ENCODE peak calls at places on chromosomes 12 and 14, in four cellular contexts. E, G, I and U are unnamed samples.

GRCh38 chr12:112252184-112252583 is 126.8 kb downstream of the TRAFD1 start:
- DNase-seq in G (no peak), E (no peak), I (no peak), U (no peak)

GRCh38 chr12:67843257-67843656 is 146.0 kb upstream of the IFNG-AS1 start:
- DNase-seq in I (no peak), G (no peak), E (no peak), U (no peak)

GRCh38 chr12:20628388-20628787 is 66.7 kb upstream of the SLCO1C1 start:
- DNase-seq in E (peak), I (no peak), G (no peak), U (no peak)

GRCh38 chr12:5554711-5555110 is 122.8 kb downstream of the NTF3 start:
- DNase-seq in I (no peak), G (no peak), E (no peak), U (no peak)

GRCh38 chr12:112843272-112843671 is 51.7 kb downstream of the RPH3A start:
- DNase-seq in I (no peak), E (no peak), G (no peak), U (no peak)

GRCh38 chr12:119412811-119413794 is 78.6 kb downstream of the CCDC60 start:
- DNase-seq in E (peak), I (peak), G (peak), U (peak)

GRCh38 chr14:45068396-45068795 is 15.5 kb upstream of the PRPF39 start:
- DNase-seq in I (no peak), G (no peak), E (no peak), U (no peak)

GRCh38 chr14:23101986-23102625 is 2.7 kb downstream of the CIROP start:
- DNase-seq in I (no peak), G (no peak), E (no peak), U (no peak)

GRCh38 chr12:29148958-29149690 is at the start of gene FAR2:
- DNase-seq in I (no peak), E (no peak), G (peak), U (peak)

GRCh38 chr12:116087962-116088361 is 189.5 kb downstream of the MED13L start:
- DNase-seq in G (no peak), I (no peak), E (peak), U (no peak)

GRCh38 chr14:55721353-55721752 is 141.3 kb downstream of the KTN1 start:
- DNase-seq in I (peak), E (no peak), G (no peak), U (no peak)

GRCh38 chr14:94367896-94368590 is 20.4 kb downstream of the SERPINA1 start:
- DNase-seq in E (no peak), I (no peak), G (no peak), U (no peak)

GRCh38 chr12:60834372-60834771 is 1238.5 kb downstream of the SLC16A7 start:
- DNase-seq in E (no peak), I (no peak), G (no peak), U (no peak)

GRCh38 chr14:81314443-81315175 is 85.5 kb downstream of the STON2 start:
- DNase-seq in G (no peak), I (no peak), E (no peak), U (no peak)

GRCh38 chr14:22249775-22250174 is 339.2 kb downstream of the DAD1 start:
- DNase-seq in G (no peak), E (no peak), I (no peak), U (no peak)

GRCh38 chr14:51638071-51638944 is 13.4 kb upstream of the FRMD6 start:
- DNase-seq in E (peak), I (no peak), G (no peak), U (peak)

GRCh38 chr12:128810182-128811127 is 13.3 kb downstream of the SLC15A4 start:
- DNase-seq in E (no peak), G (no peak), I (no peak), U (no peak)

GRCh38 chr12:90652280-90652679 is 302.7 kb downstream of the CCER1 start:
- DNase-seq in E (no peak), I (no peak), G (no peak), U (no peak)

GRCh38 chr12:45327823-45328383 is 112.0 kb downstream of the ANO6 start:
- DNase-seq in E (no peak), I (no peak), G (no peak), U (no peak)

GRCh38 chr12:51475543-51475942 is 50.9 kb downstream of the SLC4A8 start:
- DNase-seq in I (no peak), G (no peak), E (no peak), U (no peak)

GRCh38 chr12:116879509-116880212 is 1.6 kb downstream of the HRK start:
- DNase-seq in I (no peak), E (no peak), G (no peak), U (no peak)

GRCh38 chr14:86712176-86712575 is 1182.2 kb downstream of the FLRT2 start:
- DNase-seq in E (peak), G (no peak), I (no peak), U (no peak)

GRCh38 chr12:22477166-22477893 is 67.0 kb downstream of the C2CD5 start:
- DNase-seq in E (no peak), G (no peak), I (no peak), U (no peak)

GRCh38 chr14:104048758-104049496 is 36.6 kb upstream of the ASPG start:
- DNase-seq in G (no peak), E (no peak), I (no peak), U (no peak)

GRCh38 chr14:64760916-64761315 is 56.7 kb downstream of the PLEKHG3 start:
- DNase-seq in E (no peak), I (no peak), G (no peak), U (no peak)

GRCh38 chr12:122527478-122527944 is 462 bp downstream of the KNTC1 start:
- DNase-seq in I (no peak), G (peak), E (no peak), U (no peak)

GRCh38 chr14:39229222-39229543 is 4.5 kb upstream of the MIA2 start:
- DNase-seq in I (no peak), G (no peak), E (no peak), U (no peak)

GRCh38 chr12:45502481-45502880 is 227.0 kb upstream of the ARID2 start:
- DNase-seq in I (no peak), G (no peak), E (no peak), U (no peak)

GRCh38 chr12:94994312-94994711 is 9.2 kb downstream of the NDUFA12 start:
- DNase-seq in I (peak), E (no peak), G (no peak), U (no peak)

GRCh38 chr14:71266994-71267636 is 359.9 kb downstream of the PCNX1 start:
- DNase-seq in I (no peak), G (no peak), E (no peak), U (no peak)

GRCh38 chr12:76247026-76247688 is 101.1 kb downstream of the BBS10 start:
- DNase-seq in G (no peak), I (no peak), E (no peak), U (no peak)
- TF ChIP-seq FOSL1 in G (no peak), I (no peak), E (no peak), U (no peak)

GRCh38 chr12:109525279-109525585 is 47.8 kb downstream of the UBE3B start:
- DNase-seq in G (no peak), E (no peak), I (no peak), U (no peak)

GRCh38 chr12:109524466-109525278 is 47.2 kb downstream of the UBE3B start:
- DNase-seq in G (no peak), I (no peak), E (no peak), U (no peak)

GRCh38 chr12:109529618-109530300 is 43.5 kb downstream of the MMAB start:
- DNase-seq in I (no peak), E (no peak), G (no peak), U (no peak)

GRCh38 chr12:109530301-109530685 is 43.0 kb downstream of the MMAB start:
- DNase-seq in E (no peak), G (no peak), I (no peak), U (no peak)

GRCh38 chr12:109527489-109528123 is 45.7 kb downstream of the MMAB start:
- DNase-seq in E (no peak), G (no peak), I (no peak), U (no peak)
- TF ChIP-seq POLR2A in E (no peak), G (no peak), I (no peak), U (no peak)

DNA sequence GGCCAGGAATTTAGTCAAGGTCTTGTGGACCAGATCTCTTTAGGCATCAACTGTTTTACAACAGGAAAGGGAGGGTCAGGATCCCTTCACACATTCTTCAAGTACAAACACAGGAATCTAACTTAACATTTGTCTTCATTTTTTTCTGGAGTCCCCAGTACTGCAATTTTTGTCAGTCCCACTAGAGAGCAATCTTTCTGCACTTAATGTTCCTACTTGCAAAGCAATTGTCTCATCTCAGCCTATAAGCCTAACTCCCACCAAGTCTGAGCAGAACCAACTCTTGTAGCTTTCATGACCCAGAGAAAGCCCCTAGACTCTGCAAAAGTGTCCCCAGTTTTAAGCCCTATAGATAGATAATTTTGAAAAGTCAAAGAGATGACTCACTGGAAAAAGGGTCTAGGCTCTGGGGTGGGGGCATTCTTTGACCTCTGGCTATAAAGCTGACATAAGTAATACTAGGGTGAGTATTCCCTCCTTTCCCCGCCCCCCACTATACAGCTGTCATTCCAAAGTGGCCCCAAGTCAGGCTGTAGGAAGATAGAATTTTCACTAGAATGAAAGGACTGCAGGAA is 1.9 kb upstream of the ZBTB39 start:
- DNase-seq in E (peak), G (peak), I (peak), U (no peak)
- TF ChIP-seq FOSL1 in E (no peak), G (no peak), I (no peak), U (no peak)

GRCh38 chr14:92652413-92653151 is 95.8 kb downstream of the LGMN start:
- DNase-seq in E (no peak), G (no peak), I (no peak), U (no peak)
- TF ChIP-seq POLR2A in E (no peak), G (no peak), I (no peak), U (no peak)

GRCh38 chr14:85471744-85472143 is 58.2 kb upstream of the FLRT2 start:
- DNase-seq in E (peak), G (no peak), I (no peak), U (no peak)
- TF ChIP-seq FOSL1 in E (peak), G (no peak), I (no peak), U (no peak)

GRCh38 chr14:85090681-85091080 is 439.3 kb upstream of the FLRT2 start:
- DNase-seq in E (no peak), I (no peak), G (no peak), U (no peak)

GRCh38 chr14:85084344-85084743 is 445.6 kb upstream of the FLRT2 start:
- DNase-seq in G (no peak), I (no peak), E (no peak), U (no peak)

GRCh38 chr14:85085981-85086380 is 444.0 kb upstream of the FLRT2 start:
- DNase-seq in I (no peak), E (no peak), G (no peak), U (no peak)

GRCh38 chr14:85088231-85088630 is 441.7 kb upstream of the FLRT2 start:
- DNase-seq in I (no peak), G (no peak), E (no peak), U (no peak)

GRCh38 chr14:85087201-85087600 is 442.7 kb upstream of the FLRT2 start:
- DNase-seq in G (no peak), E (no peak), I (no peak), U (no peak)
- TF ChIP-seq POLR2A in G (no peak), E (no peak), I (no peak), U (no peak)

GRCh38 chr12:25550186-25550585 is 2.9 kb downstream of the LMNTD1 start:
- DNase-seq in E (no peak), I (no peak), G (no peak), U (no peak)
- TF ChIP-seq FOSL1 in E (no peak), I (no peak), G (no peak), U (no peak)

DNA sequence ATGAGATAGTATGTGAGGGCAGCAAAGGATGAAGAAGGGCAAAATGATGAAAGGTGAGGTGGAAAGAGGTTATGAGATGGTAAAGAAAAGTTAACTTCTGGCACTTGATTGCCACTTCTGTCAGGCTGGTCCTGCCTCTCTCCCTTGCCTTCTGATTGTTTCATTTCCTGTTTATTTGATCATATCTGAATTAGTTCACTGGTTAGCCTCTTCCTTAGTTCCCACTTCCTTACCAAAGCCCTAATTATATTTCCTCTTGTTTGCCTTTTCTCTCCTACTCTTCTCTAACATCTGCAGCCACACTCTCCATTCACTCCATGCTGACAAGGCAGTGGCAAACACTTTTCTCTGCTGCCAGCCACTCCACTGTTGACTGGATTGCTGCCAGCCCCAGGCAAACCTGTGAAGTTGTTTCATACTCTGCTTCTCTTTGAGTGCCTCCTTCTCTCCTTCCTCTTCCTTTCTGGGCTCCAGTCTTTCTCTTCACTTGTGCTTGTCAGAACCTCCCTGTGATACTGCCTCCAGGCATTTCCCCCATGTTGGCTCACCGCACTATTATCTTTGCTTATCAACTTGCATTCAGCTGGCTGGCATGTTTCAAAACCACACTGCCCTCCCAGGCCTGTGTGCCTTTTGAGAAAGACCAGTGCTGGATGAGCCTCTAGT is 8.1 kb downstream of the PNP start:
- DNase-seq in E (no peak), G (peak), I (no peak), U (no peak)
- TF ChIP-seq POLR2A in E (no peak), G (no peak), I (no peak), U (peak)